ENCODE peak calls at places on chromosomes 2 and 18, in four cellular contexts. T is activated T-helper 1 cell treated with Interleukin-2 at 50 U/mL for 16 hours; A is T1000; C is activated effector memory CD4-positive, alpha-beta T cell treated with Interleukin-2 at 50 U/mL for 16 hours. Y is an unnamed sample.

GRCh38 chr2:233422050-233422639 is 67.9 kb downstream of the DGKD start:
- DNase-seq in C (peak; percentile 72), T (peak; percentile 64), A (no peak), Y (peak; percentile 62)

GRCh38 chr2:195575879-195576391 is 81.1 kb upstream of the SLC39A10 start:
- DNase-seq in A (no peak), T (no peak), C (no peak), Y (no peak)

GRCh38 chr2:149782566-149782965 is 195.0 kb upstream of the MMADHC start:
- DNase-seq in A (no peak), T (no peak), C (no peak), Y (no peak)

GRCh38 chr2:8479298-8479697 is 202.6 kb upstream of the ID2 start:
- DNase-seq in A (no peak), C (no peak), T (no peak), Y (no peak)

GRCh38 chr2:11104794-11105660 is 50.2 kb upstream of the SLC66A3 start:
- DNase-seq in A (no peak), C (no peak), T (no peak), Y (no peak)

GRCh38 chr18:23151414-23152099 is 16.3 kb downstream of the CABLES1 start:
- DNase-seq in A (no peak), C (no peak), T (no peak), Y (no peak)

GRCh38 chr18:41320090-41320489 is 634.9 kb upstream of the PIK3C3 start:
- DNase-seq in T (no peak), C (no peak), A (no peak), Y (no peak)

GRCh38 chr18:75238100-75238499 is 27.5 kb downstream of the TSHZ1 start:
- DNase-seq in T (no peak), C (no peak), A (no peak), Y (no peak)

GRCh38 chr2:54386585-54386984 is 69.5 kb upstream of the SPTBN1 start:
- DNase-seq in C (no peak), T (no peak), A (no peak), Y (no peak)

Y was measured in NCI-H187.